ENCODE peak calls at places on chromosome 19, in five cellular contexts. V, I, J, U and F are unnamed samples.

GRCh38 chr19:54179921-54180452 is 7.0 kb upstream of the TMC4 start:
- DNase-seq in V (peak), I (peak), J (no peak), U (no peak), F (no peak)

GRCh38 chr19:48393559-48394330 is at the start of gene GRIN2D:
- DNase-seq in V (peak), I (no peak), J (no peak), U (no peak), F (no peak)

GRCh38 chr19:19387108-19387507 is 18.4 kb upstream of the GATAD2A start:
- DNase-seq in V (no peak), I (no peak), J (no peak), U (no peak), F (no peak)

GRCh38 chr19:3186377-3186688 is 603 bp downstream of the NCLN start:
- DNase-seq in V (no peak), I (no peak), J (no peak), U (no peak), F (no peak)

GRCh38 chr19:47228168-47228936 is 2.6 kb downstream of the BBC3 start:
- DNase-seq in V (peak), I (peak), J (no peak), U (peak), F (no peak)

GRCh38 chr19:19562665-19563347 is 24.7 kb downstream of the CILP2 start:
- DNase-seq in V (peak), I (no peak), J (no peak), U (no peak), F (no peak)

GRCh38 chr19:13010038-13010991 is 15.0 kb downstream of the NFIX start:
- DNase-seq in V (peak), I (no peak), J (no peak), U (no peak), F (no peak)

GRCh38 chr19:7348587-7349230 is at the start of gene ARHGEF18:
- DNase-seq in V (no peak), I (peak), J (no peak), U (no peak), F (no peak)

GRCh38 chr19:49924004-49924880 is 4.8 kb upstream of the ATF5 start:
- DNase-seq in V (peak), I (no peak), J (no peak), U (no peak), F (no peak)

GRCh38 chr19:22427587-22428298 is 5.6 kb upstream of the ZNF98 start:
- DNase-seq in V (no peak), I (peak), J (no peak), U (no peak), F (no peak)

DNA sequence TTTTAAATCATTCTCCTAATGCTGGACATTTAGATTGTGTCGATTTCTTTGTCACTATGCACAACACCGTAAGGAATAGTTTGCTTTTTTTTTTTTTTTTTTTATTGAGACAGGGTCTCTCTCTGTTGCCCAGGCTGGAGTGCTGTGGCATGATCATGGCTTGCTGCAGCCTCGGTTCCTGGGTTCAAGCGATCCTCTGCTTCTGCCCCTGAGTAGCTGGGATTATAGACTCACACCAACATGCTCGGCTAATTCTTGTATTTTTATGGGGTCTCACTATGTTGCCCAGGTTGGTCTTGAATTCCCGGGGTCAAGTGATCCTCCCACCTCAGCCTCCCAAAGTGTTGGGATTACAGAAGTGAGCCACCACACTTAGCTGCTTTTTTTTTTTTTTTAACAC is 86.5 kb downstream of the RYR1 start:
- DNase-seq in V (no peak), I (no peak), J (no peak), U (no peak), F (no peak)
- H3K27ac ChIP-seq in V (no peak), I (no peak), J (no peak), U (no peak), F (no peak)

GRCh38 chr19:35959040-35959967 is 23.1 kb downstream of the LRFN3 start:
- DNase-seq in V (peak), I (peak), J (no peak), U (no peak), F (no peak)
- TF ChIP-seq CTCF in V (no peak), I (no peak), J (peak), U (no peak), F (peak)

GRCh38 chr19:16873603-16874002 is 15.2 kb upstream of the F2RL3 start:
- DNase-seq in V (no peak), I (no peak), J (no peak), U (no peak), F (no peak)
- H3K27ac ChIP-seq in V (no peak), I (no peak), J (no peak), U (no peak), F (peak)

GRCh38 chr19:11699931-11700794 is 38.6 kb downstream of the ZNF823 start:
- DNase-seq in V (peak), I (peak), J (peak), U (peak), F (peak)
- TF ChIP-seq CTCF in V (peak), I (peak), J (peak), U (peak), F (peak)

GRCh38 chr19:41479757-41480191 is 36.8 kb downstream of the ERICH4 start:
- DNase-seq in V (no peak), I (peak), J (no peak), U (no peak), F (no peak)
- H3K27ac ChIP-seq in V (no peak), I (no peak), J (no peak), U (no peak), F (no peak)

GRCh38 chr19:39540333-39540673 is 342 bp upstream of the EID2 start:
- DNase-seq in V (no peak), I (no peak), J (no peak), U (no peak), F (no peak)
- TF ChIP-seq CTCF in V (no peak), I (peak), J (no peak), U (no peak), F (peak)

GRCh38 chr19:8452446-8453123 is 7.8 kb downstream of the HNRNPM start:
- DNase-seq in V (no peak), I (no peak), J (no peak), U (no peak), F (no peak)
- H3K27ac ChIP-seq in V (no peak), I (no peak), J (no peak), U (no peak), F (no peak)

DNA sequence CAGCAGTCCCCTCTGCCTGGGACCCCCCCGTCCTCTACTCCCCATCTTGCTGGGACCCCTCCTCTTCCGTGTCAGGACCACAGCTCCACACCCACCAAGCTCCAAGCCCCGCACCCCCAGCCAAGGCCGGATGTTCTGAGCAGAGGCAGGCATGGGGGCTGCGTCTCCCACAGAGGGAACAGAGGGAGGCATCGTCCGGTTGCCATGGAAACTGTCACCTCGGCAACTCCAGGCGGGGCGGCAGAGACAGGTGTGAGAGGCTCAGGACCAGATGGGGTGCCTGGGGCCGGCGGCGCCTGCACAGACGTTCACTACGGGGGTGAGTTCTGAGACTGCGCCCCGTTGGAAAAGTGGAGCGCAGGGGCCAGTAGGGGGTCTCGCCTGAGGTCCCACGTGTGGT is 5.4 kb downstream of the RNU6-9 start:
- DNase-seq in V (no peak), I (no peak), J (no peak), U (no peak), F (no peak)
- TF ChIP-seq CTCF in V (no peak), I (no peak), J (no peak), U (no peak), F (no peak)

DNA sequence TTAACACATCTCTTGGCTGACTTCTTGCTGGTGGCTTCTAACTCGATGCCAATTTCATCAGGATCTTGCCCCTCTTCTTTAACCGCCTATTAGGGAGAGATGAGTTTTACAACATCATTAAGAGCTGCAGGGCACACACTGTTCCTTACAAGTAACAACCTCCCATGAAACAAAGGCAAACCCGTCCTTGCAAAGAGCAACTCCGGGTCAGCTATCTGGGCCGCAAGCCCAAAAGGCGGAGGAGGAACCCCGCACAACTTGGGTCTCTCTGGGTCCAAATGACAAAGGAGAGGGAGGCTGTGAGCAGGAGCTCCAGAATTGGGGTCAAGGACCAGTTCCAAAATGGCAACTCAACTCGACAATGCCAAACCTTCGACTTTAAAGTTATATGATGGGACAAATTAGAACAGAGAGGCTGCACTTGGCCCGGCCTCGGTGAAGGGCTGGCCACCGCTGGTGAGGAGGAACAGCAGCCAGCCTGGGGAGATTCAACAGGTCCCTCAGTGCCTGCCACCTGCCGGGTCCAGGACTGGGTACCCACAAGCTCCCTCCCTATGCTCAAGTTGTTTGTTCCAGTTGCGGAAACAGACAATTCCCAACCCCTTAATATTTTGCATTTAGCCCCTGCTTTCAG is 1.1 kb downstream of the SAFB2 start:
- DNase-seq in V (no peak), I (peak), J (no peak), U (no peak), F (no peak)
- H3K27ac ChIP-seq in V (peak), I (peak), J (peak), U (no peak), F (peak)